ENCODE peak calls at places on chromosomes 16 and 17, in ten cellular contexts. T is BE2C, Q is prostate gland, K is left ventricle myocardium inferior, W is ovary, C is brain microvascular endothelial cell, E is neural progenitor cell, L is DND-41, O is cardiac muscle cell, D is cardiac fibroblast. J is an unnamed sample.

GRCh38 chr17:45200701-45201100 is 21.0 kb upstream of the FMNL1 start:
- DNase-seq in C (no peak), E (no peak), W (no peak), K (peak; percentile 55), Q (no peak), D (peak; percentile 67), L (no peak), T (no peak), O (peak; percentile 70), J (no peak)

GRCh38 chr17:69239611-69240010 is 11.0 kb upstream of the ABCA10 start:
- DNase-seq in D (no peak), C (no peak), T (no peak), L (no peak), K (no peak), W (no peak), E (no peak), Q (no peak), O (no peak), J (no peak)

GRCh38 chr17:27475981-27476895 is 20.0 kb downstream of the KSR1 start:
- DNase-seq in K (no peak), Q (no peak), T (no peak), W (no peak), O (no peak), E (no peak), D (no peak), L (no peak), C (no peak), J (peak; percentile 51)

GRCh38 chr16:48611329-48612137 is 1.6 kb upstream of the N4BP1 start:
- DNase-seq in O (no peak), T (no peak), D (no peak), L (no peak), C (no peak), E (no peak), K (no peak), W (no peak), Q (no peak), J (no peak)

GRCh38 chr16:58487566-58488351 is 12.2 kb upstream of the NDRG4 start:
- DNase-seq in Q (peak; percentile 77), C (peak; percentile 63), D (peak; percentile 79), L (peak; percentile 80), O (peak; percentile 84), W (peak; percentile 67), E (peak; percentile 95), T (peak; percentile 95), K (peak; percentile 88), J (peak; percentile 89)

GRCh38 chr16:5025171-5025632 is 8.5 kb downstream of the NAGPA start:
- DNase-seq in D (peak; percentile 17), L (no peak), E (peak; percentile 86), K (peak; percentile 50), Q (no peak), C (no peak), W (peak; percentile 41), O (peak; percentile 18), T (peak; percentile 69), J (peak; percentile 82)

GRCh38 chr17:49277638-49278037 is 47.1 kb upstream of the PHOSPHO1 start:
- DNase-seq in T (no peak), W (no peak), L (no peak), D (no peak), K (no peak), O (peak; percentile 5), Q (no peak), C (no peak), E (no peak), J (no peak)

GRCh38 chr16:15639061-15639568 is 3.8 kb downstream of the MARF1 start:
- DNase-seq in O (no peak), D (no peak), E (no peak), L (no peak), C (no peak), W (no peak), T (no peak), K (no peak), Q (no peak), J (no peak)

GRCh38 chr17:13792314-13792713 is 190.6 kb upstream of the HS3ST3A1 start:
- DNase-seq in K (no peak), T (no peak), O (no peak), W (no peak), Q (no peak), E (no peak), C (peak; percentile 16), D (peak; percentile 46), L (no peak), J (no peak)

GRCh38 chr17:8745586-8746500 is 1.2 kb upstream of the CCDC42 start:
- DNase-seq in L (peak; percentile 72), E (peak; percentile 84), D (peak; percentile 56), W (peak; percentile 84), T (peak; percentile 48), K (peak; percentile 75), O (peak; percentile 77), C (peak; percentile 14), Q (peak; percentile 33), J (peak; percentile 73)

GRCh38 chr16:12455287-12455798 is 348.3 kb downstream of the CPPED1 start:
- DNase-seq in W (peak; percentile 39), T (peak; percentile 60), O (peak; percentile 67), E (peak; percentile 85), D (peak; percentile 61), C (peak; percentile 59), K (peak; percentile 42), L (peak; percentile 38), Q (peak; percentile 42), J (peak; percentile 67)

GRCh38 chr17:17506893-17507464 is 10.8 kb upstream of the RASD1 start:
- DNase-seq in Q (no peak), E (no peak), W (no peak), C (no peak), K (peak; percentile 70), L (no peak), T (no peak), O (no peak), D (no peak), J (no peak)

GRCh38 chr17:8206536-8206935 is 3.8 kb downstream of the AURKB start:
- DNase-seq in T (no peak), O (no peak), W (no peak), L (no peak), D (no peak), K (no peak), Q (no peak), C (no peak), E (no peak), J (no peak)

GRCh38 chr17:14320098-14320497 is 19.2 kb downstream of the HS3ST3B1 start:
- DNase-seq in C (no peak), W (no peak), T (no peak), O (no peak), K (no peak), D (no peak), E (no peak), L (no peak), Q (no peak), J (no peak)

DNA sequence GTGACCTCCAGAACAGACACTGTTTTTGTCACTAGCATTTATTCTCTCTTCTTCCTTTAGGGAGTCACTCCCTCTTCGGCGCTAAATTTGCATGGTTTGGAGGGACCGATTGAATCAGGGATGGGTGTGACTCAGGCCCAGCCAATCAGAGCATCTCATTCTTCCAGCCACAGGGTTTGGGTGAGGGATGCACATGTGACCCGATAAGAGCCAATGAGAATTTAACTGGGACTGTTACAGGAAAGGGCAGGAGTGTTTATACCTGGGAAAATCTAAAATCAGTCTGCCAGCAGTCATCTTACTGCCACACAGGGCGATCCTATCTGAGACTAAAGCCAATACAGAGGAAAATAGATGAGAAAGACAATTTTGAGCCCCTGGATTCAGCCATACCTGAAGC is 351.2 kb upstream of the ERCC4 start:
- DNase-seq in W (no peak), C (no peak), L (no peak), T (no peak), K (no peak), Q (no peak), O (no peak), E (no peak), D (no peak), J (no peak)
- TF ChIP-seq CTCF in W (no peak), C (no peak), L (no peak), T (no peak), K (no peak), Q (no peak), O (no peak), E (no peak), D (no peak), J (no peak)

GRCh38 chr16:49782405-49782804 is 73.5 kb downstream of the ZNF423 start:
- DNase-seq in O (no peak), W (no peak), C (no peak), T (no peak), Q (no peak), K (no peak), L (no peak), D (no peak), E (no peak), J (no peak)
- TF ChIP-seq CTCF in O (no peak), W (no peak), C (no peak), T (no peak), Q (no peak), K (no peak), L (no peak), D (no peak), E (no peak), J (no peak)

DNA sequence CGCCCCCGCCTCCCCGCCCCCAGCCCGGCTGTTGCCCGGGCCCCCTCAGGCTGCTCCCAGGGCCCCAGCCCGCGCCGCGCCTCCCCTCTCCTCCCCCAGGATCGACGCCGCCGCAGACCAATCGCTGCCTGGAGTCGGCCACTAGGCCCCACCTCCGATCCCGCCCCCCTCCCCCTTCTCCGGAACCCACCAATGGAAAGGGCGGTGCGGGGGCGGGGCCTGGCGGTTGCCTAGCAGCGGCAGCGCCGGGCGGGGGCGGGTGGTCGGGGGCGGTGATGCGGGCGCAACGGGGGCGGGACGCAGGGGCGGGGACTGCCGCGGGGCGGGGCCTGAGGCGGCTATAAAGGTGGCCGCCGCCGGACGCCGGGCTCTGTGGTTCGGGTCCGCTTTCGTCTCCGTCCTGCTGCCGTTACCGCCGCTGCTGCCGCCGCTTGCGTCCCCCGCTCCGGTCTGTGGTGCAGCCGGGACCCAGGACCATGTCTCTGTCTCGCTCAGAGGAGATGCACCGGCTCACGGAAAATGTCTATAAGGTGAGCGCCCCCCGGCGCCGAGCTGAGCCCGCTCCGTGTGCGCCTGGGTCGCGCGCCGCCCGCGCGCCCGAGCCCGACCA is at the start of gene BAIAP2:
- DNase-seq in C (peak; percentile 85), D (peak; percentile 93), O (peak; percentile 97), E (peak; percentile 98), Q (peak; percentile 96), T (peak; percentile 99), K (peak; percentile 98), L (peak; percentile 96), W (peak; percentile 99), J (peak; percentile 100)
- TF ChIP-seq CTCF in C (peak; percentile 9), D (no peak), O (peak; percentile 7), E (peak; percentile 31), Q (no peak), T (no peak), K (no peak), L (peak; percentile 57), W (peak; percentile 12), J (no peak)

DNA sequence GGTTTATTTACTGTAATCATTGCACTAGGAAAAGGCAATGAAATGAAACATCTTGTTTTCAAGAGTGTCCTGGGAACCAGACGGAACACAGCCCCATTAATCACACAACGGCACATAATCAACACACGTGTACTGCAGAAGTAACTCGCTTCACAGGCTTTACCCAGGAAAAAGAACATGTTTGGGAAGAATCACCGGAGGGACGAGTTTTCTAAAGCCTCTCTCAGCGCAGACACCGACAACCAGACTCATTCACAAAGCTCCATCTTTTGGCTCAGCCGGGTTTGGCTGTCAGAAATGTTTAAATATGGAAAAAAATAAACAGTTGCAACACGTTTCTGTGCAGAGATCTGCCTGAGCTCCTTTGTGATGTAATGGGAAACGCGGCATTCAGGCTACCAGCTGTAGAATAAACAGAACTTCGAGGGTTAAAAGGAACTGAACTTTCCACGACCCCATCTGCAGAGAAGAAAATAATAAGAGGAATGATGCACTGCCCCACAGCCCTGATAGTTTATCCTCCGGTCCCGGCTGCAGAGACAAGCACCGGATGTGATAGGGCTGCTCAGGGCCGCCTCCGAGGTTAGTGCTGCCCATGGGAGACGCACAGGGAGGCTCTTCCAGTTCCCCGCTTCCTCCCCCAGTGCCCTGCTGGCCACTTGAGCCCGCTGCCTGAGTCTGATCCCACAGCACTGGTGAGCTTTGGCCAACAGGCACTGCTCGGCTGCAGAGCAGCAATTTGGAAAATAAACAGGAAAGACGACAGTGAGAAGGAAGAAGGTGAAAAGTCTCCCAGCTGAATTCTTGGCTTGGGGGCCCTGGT is 119.8 kb downstream of the HIC1 start:
- DNase-seq in L (no peak), K (peak; percentile 81), T (peak; percentile 17), D (peak; percentile 98), Q (peak; percentile 75), E (no peak), C (peak; percentile 99), O (peak; percentile 98), W (peak; percentile 84), J (no peak)
- TF ChIP-seq CTCF in L (no peak), K (no peak), T (no peak), D (peak; percentile 14), Q (no peak), E (no peak), C (peak; percentile 57), O (no peak), W (no peak), J (no peak)

J was measured in WERI-Rb-1.